ENCODE peak calls at places on chromosomes 1 and 21, in seven cellular contexts. Y is HCT116, L is K562, C is HepG2, Z is GM23338, T is GM12878, X is endothelial cell of umbilical vein. H is an unnamed sample.

GRCh38 chr1:6486433-6487011 is 4.9 kb downstream of the PLEKHG5 start:
- DNase-seq in Y (peak), L (peak), C (peak), Z (peak), T (no peak), X (peak), H (peak)

GRCh38 chr1:40690919-40691537 is 476 bp upstream of the NFYC start:
- DNase-seq in Y (no peak), L (no peak), C (no peak), Z (no peak), T (no peak), X (no peak), H (no peak)

GRCh38 chr1:6118415-6118814 is 61.7 kb downstream of the CHD5 start:
- DNase-seq in Y (no peak), L (no peak), C (no peak), Z (no peak), T (no peak), X (no peak), H (no peak)

GRCh38 chr1:3741566-3742438 is 10.4 kb upstream of the CCDC27 start:
- DNase-seq in Y (no peak), L (no peak), C (no peak), Z (no peak), T (no peak), X (no peak), H (no peak)

GRCh38 chr1:73832276-73832825 is 365.6 kb downstream of the LRRIQ3 start:
- DNase-seq in Y (no peak), L (no peak), C (no peak), Z (no peak), T (no peak), X (no peak), H (no peak)

GRCh38 chr1:156749429-156750118 is 1.9 kb downstream of the HDGF start:
- DNase-seq in Y (no peak), L (no peak), C (peak), Z (no peak), T (no peak), X (no peak), H (no peak)

GRCh38 chr1:48216276-48216675 is 6.2 kb upstream of the SLC5A9 start:
- DNase-seq in Y (no peak), L (no peak), C (no peak), Z (no peak), T (no peak), X (no peak), H (no peak)

GRCh38 chr21:18772876-18773275 is 369.3 kb upstream of the TMPRSS15 start:
- DNase-seq in Y (no peak), L (no peak), C (no peak), Z (no peak), T (no peak), X (no peak), H (no peak)

GRCh38 chr1:185373813-185374524 is 56.9 kb upstream of the IVNS1ABP start:
- DNase-seq in Y (no peak), L (no peak), C (no peak), Z (no peak), T (no peak), X (peak), H (no peak)

GRCh38 chr1:13792429-13792828 is 92.4 kb downstream of the PRDM2 start:
- DNase-seq in Y (no peak), L (no peak), C (no peak), Z (no peak), T (no peak), X (no peak), H (no peak)

GRCh38 chr1:167669209-167670139 is 39.4 kb downstream of the RCSD1 start:
- DNase-seq in Y (no peak), L (no peak), C (no peak), Z (no peak), T (peak), X (no peak), H (no peak)

GRCh38 chr1:58251415-58252073 is 295.0 kb downstream of the OMA1 start:
- DNase-seq in Y (peak), L (peak), C (peak), Z (peak), T (no peak), X (peak), H (no peak)

GRCh38 chr1:205171369-205171768 is 40.1 kb downstream of the DSTYK start:
- DNase-seq in Y (no peak), L (no peak), C (no peak), Z (no peak), T (no peak), X (no peak), H (no peak)

GRCh38 chr21:37503848-37504467 is 137.4 kb downstream of the DYRK1A start:
- DNase-seq in Y (no peak), L (no peak), C (peak), Z (no peak), T (no peak), X (peak), H (no peak)

GRCh38 chr1:177256153-177256814 is 85.5 kb downstream of the BRINP2 start:
- DNase-seq in Y (no peak), L (peak), C (peak), Z (peak), T (no peak), X (peak), H (no peak)

GRCh38 chr21:42500736-42501135 is 4.7 kb upstream of the RSPH1 start:
- DNase-seq in Y (no peak), L (no peak), C (no peak), Z (no peak), T (no peak), X (no peak), H (no peak)

GRCh38 chr1:24878775-24879742 is 51.0 kb downstream of the RUNX3 start:
- DNase-seq in Y (no peak), L (no peak), C (peak), Z (no peak), T (no peak), X (no peak), H (no peak)

GRCh38 chr1:43285269-43285986 is at the start of gene C1orf210:
- DNase-seq in Y (peak), L (peak), C (peak), Z (peak), T (no peak), X (no peak), H (no peak)

GRCh38 chr1:236685917-236686814 is at the start of gene ACTN2:
- DNase-seq in Y (no peak), L (peak), C (no peak), Z (peak), T (no peak), X (peak), H (no peak)

GRCh38 chr1:177301425-177302124 is 130.8 kb downstream of the BRINP2 start:
- DNase-seq in Y (no peak), L (no peak), C (no peak), Z (no peak), T (no peak), X (no peak), H (no peak)

GRCh38 chr21:45236481-45236880 is 51.2 kb downstream of the POFUT2 start:
- DNase-seq in Y (no peak), L (no peak), C (no peak), Z (no peak), T (no peak), X (no peak), H (no peak)

GRCh38 chr1:65182658-65183268 is 34.8 kb downstream of the AK4 start:
- DNase-seq in Y (no peak), L (no peak), C (no peak), Z (no peak), T (no peak), X (no peak), H (no peak)

GRCh38 chr1:79847715-79848114 is 841.2 kb upstream of the ADGRL4 start:
- DNase-seq in Y (no peak), L (no peak), C (no peak), Z (no peak), T (no peak), X (no peak), H (no peak)

GRCh38 chr1:167656657-167657056 is 26.6 kb downstream of the RCSD1 start:
- DNase-seq in Y (no peak), L (no peak), C (no peak), Z (no peak), T (no peak), X (no peak), H (no peak)

GRCh38 chr1:19074361-19074901 is 118.0 kb upstream of the IFFO2 start:
- DNase-seq in Y (no peak), L (no peak), C (no peak), Z (no peak), T (no peak), X (no peak), H (no peak)

GRCh38 chr1:168452329-168452728 is 91.5 kb downstream of the XCL2 start:
- DNase-seq in Y (no peak), L (peak), C (no peak), Z (peak), T (no peak), X (no peak), H (no peak)

GRCh38 chr1:67687649-67688048 is 2.6 kb downstream of the GADD45A start:
- DNase-seq in Y (no peak), L (no peak), C (peak), Z (no peak), T (no peak), X (no peak), H (no peak)

GRCh38 chr1:119895102-119895501 is 1.2 kb downstream of the ADAM30 start:
- DNase-seq in Y (no peak), L (no peak), C (no peak), Z (no peak), T (no peak), X (no peak), H (no peak)

GRCh38 chr1:54331091-54331772 is 75.0 kb downstream of the SSBP3 start:
- DNase-seq in Y (no peak), L (no peak), C (no peak), Z (no peak), T (no peak), X (no peak), H (no peak)

GRCh38 chr1:116289219-116289618 is 83.8 kb upstream of the ATP1A1 start:
- DNase-seq in Y (no peak), L (no peak), C (peak), Z (no peak), T (no peak), X (no peak), H (no peak)

GRCh38 chr1:16151200-16151708 is 4.6 kb downstream of the EPHA2 start:
- DNase-seq in Y (no peak), L (peak), C (no peak), Z (no peak), T (no peak), X (peak), H (no peak)

GRCh38 chr1:100267284-100267683 is 1.3 kb downstream of the RTCA start:
- DNase-seq in Y (no peak), L (no peak), C (no peak), Z (no peak), T (no peak), X (no peak), H (no peak)

GRCh38 chr1:20376880-20377494 is 86.3 kb downstream of the VWA5B1 start:
- DNase-seq in Y (peak), L (peak), C (peak), Z (peak), T (no peak), X (peak), H (no peak)

GRCh38 chr1:228236744-228237143 is 28.9 kb downstream of the OBSCN start:
- DNase-seq in Y (peak), L (peak), C (peak), Z (peak), T (no peak), X (peak), H (no peak)

GRCh38 chr1:241639040-241639652 is 1.0 kb downstream of the CHML start:
- DNase-seq in Y (no peak), L (no peak), C (no peak), Z (no peak), T (no peak), X (peak), H (no peak)

GRCh38 chr1:11730429-11730861 is 5.5 kb upstream of the AGTRAP start:
- DNase-seq in Y (no peak), L (no peak), C (no peak), Z (no peak), T (no peak), X (peak), H (peak)

GRCh38 chr1:200217703-200218102 is 190.2 kb downstream of the NR5A2 start:
- DNase-seq in Y (no peak), L (no peak), C (no peak), Z (no peak), T (peak), X (no peak), H (no peak)

GRCh38 chr21:45454081-45454923 is 49.3 kb downstream of the COL18A1 start:
- DNase-seq in Y (no peak), L (no peak), C (no peak), Z (no peak), T (no peak), X (no peak), H (no peak)

DNA sequence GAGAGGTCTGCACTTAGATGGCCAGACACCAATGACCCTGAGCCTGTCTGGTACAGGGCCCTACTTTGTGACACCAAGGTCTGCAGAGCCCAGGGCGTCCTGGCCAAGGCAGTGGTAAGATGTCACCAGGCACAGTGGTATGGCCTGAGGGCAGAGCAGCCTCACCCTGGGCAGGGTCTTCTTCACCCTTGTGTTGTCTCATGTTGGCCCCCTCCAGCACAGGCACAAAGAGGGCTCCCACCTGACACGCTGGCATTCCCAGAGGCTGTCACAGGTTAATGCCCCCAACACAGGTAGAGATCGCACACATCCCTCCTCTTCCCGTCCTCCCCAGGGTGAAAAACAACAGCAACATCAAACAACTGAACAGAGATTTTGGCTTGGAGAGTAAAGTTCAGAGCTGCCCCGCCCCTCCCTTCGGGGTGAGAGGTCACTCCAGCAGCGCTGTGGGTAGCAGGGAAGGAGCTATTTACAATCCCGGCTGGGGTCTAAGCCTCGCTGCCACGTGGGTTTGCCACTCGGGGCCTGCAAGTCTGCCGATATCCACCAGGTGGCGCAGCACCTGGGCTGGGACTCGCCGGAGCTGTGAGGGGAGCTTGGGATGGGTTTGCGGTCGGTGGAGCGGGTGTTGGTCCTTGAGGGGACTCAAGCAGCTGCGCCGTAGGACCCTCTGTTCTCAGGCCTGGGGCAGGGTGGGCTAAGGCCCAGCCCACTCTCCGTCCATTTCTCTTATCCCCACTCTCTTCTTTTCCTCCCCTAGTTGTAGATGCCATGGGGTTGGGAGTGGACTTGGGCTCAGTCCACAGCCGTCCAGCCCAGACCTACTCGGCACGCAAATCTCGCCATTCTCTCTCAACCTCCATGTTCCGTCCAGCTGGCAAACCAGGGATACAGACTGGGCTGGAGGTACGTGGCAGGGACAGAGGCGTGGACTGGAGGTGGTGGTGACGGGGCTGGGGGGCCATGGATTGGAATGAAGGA is 12.7 kb downstream of the EFNA3 start:
- DNase-seq in Y (peak), L (peak), C (peak), Z (peak), T (no peak), X (peak), H (no peak)
- TF ChIP-seq POLR2AphosphoS5 in Y (peak), L (no peak), C (no peak), Z (no peak), T (no peak), X (no peak), H (no peak)

GRCh38 chr1:110557481-110557880 is 38.5 kb upstream of the KCNA10 start:
- DNase-seq in Y (no peak), L (no peak), C (no peak), Z (no peak), T (no peak), X (no peak), H (no peak)

GRCh38 chr1:110554871-110555801 is 36.2 kb upstream of the KCNA10 start:
- DNase-seq in Y (no peak), L (peak), C (peak), Z (peak), T (no peak), X (peak), H (no peak)

GRCh38 chr1:110559157-110559556 is 40.2 kb upstream of the KCNA10 start:
- DNase-seq in Y (no peak), L (no peak), C (no peak), Z (no peak), T (no peak), X (no peak), H (no peak)

GRCh38 chr1:110556471-110556807 is 37.5 kb upstream of the KCNA10 start:
- DNase-seq in Y (no peak), L (no peak), C (no peak), Z (no peak), T (no peak), X (no peak), H (no peak)

GRCh38 chr1:110555807-110556470 is 37.0 kb upstream of the KCNA10 start:
- DNase-seq in Y (no peak), L (no peak), C (no peak), Z (peak), T (no peak), X (no peak), H (no peak)
- TF ChIP-seq EZH2 in Y (no peak), L (no peak), C (no peak), Z (no peak), T (no peak), X (no peak), H (no peak)

GRCh38 chr1:184199036-184199796 is 147.7 kb downstream of the TSEN15 start:
- DNase-seq in Y (no peak), L (no peak), C (no peak), Z (no peak), T (no peak), X (no peak), H (no peak)
- H3K4me3 ChIP-seq in Y (no peak), L (no peak), C (no peak), Z (no peak), T (no peak), X (no peak), H (no peak)

DNA sequence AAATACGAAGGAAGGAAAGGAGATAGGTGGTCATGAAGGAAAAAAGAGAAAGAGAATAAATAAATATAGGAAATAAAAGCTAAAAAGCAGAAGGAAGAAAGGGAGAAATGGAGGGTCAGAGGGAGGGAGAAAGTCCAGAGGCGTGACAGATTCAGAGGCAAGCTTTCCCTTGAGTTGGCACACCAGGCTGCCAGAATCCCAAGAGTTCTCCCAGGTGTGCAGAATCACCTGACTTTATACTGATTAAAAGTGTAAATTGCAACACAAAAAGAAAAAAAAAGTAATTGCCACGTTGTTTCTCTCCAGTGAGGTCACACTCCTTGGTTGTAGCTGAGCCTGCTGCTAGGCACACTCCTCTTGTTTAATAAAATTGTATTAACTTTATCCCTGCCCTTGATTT is 669.9 kb upstream of the PKN2 start:
- DNase-seq in Y (no peak), L (no peak), C (no peak), Z (no peak), T (no peak), X (no peak), H (no peak)
- TF ChIP-seq POLR2AphosphoS5 in Y (no peak), L (no peak), C (no peak), Z (no peak), T (no peak), X (no peak), H (no peak)

DNA sequence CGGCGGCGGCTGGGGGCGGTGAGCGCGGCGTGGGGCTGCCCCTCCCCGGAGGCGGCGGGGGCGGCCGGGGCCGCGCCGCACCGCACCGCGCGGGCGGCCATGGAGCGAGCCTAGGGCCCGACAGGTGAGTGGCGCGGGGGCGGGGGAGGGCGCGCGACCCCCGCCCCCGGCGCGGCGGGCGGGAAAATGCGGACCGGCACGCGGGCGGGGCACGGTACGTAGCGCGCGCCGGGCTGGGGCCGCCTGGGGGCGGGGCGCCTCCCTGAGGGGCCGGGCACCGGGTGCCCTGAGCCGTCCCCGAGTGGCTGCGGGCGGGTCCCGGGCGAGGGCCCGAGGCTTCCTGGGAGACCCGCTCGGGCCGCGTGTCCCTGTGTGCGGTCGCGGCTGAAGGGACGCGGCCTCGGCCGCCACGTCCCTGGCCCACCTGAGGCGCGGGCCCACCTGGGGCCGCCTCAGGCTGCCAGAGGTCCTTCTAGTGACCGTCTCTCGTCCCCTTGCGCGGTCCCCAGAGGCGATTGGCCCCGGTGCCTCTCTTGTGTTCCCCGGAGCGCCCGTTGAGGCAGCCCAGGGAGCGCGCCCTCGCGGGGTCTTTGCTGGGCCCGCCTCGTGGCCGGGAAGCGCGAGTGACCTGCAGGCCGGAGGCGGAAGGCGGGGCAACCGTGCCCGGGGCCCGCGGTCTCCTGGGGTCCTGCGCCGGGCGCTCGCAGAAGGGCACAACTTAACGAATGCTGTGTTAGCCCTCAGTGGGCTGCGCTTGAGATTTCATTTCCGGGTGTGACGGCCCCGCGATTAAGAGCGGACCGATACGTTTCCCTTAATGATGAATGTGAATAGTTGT is 500 bp downstream of the FAM20B start:
- DNase-seq in Y (peak), L (peak), C (peak), Z (peak), T (no peak), X (peak), H (no peak)
- TF ChIP-seq EZH2 in Y (no peak), L (no peak), C (no peak), Z (no peak), T (no peak), X (no peak), H (no peak)

GRCh38 chr1:70443739-70444138 is 32.7 kb downstream of the CTH start:
- DNase-seq in Y (no peak), L (no peak), C (no peak), Z (no peak), T (no peak), X (no peak), H (no peak)
- H3K4me3 ChIP-seq in Y (no peak), L (no peak), C (no peak), Z (no peak), T (no peak), X (no peak), H (no peak)

GRCh38 chr1:113439272-113439660 is 49.0 kb downstream of the MAGI3 start:
- DNase-seq in Y (no peak), L (no peak), C (no peak), Z (no peak), T (no peak), X (no peak), H (no peak)
- TF ChIP-seq POLR2AphosphoS5 in Y (no peak), L (no peak), C (no peak), Z (no peak), T (no peak), X (no peak), H (no peak)

GRCh38 chr1:164719676-164720075 is 160.7 kb downstream of the PBX1 start:
- DNase-seq in Y (no peak), L (no peak), C (no peak), Z (no peak), T (no peak), X (no peak), H (no peak)
- TF ChIP-seq EZH2 in Y (no peak), L (no peak), C (no peak), Z (no peak), T (no peak), X (no peak), H (no peak)